ENCODE peak calls at places on chromosomes 4 and X, in seven cellular contexts. A, P, F, M, S, V and U are unnamed samples.

GRCh38 chr4:54607067-54607466 is 50.7 kb upstream of the KIT start:
- DNase-seq in A (no peak), P (no peak), F (no peak), M (no peak), S (no peak), V (no peak), U (no peak)

GRCh38 chrX:79161655-79162054 is 17.2 kb downstream of the GPR174 start:
- DNase-seq in A (no peak), P (no peak), F (no peak), M (no peak), S (no peak), V (no peak), U (no peak)

GRCh38 chrX:15441464-15441863 is 51.7 kb downstream of the PIR start:
- DNase-seq in A (no peak), P (no peak), F (no peak), M (no peak), S (no peak), V (no peak), U (no peak)

GRCh38 chr4:183798249-183798920 is 106.7 kb upstream of the STOX2 start:
- DNase-seq in A (no peak), P (no peak), F (peak), M (peak), S (peak), V (peak), U (no peak)

GRCh38 chrX:2928127-2928582 is 984 bp downstream of the ARSD start:
- DNase-seq in A (no peak), P (peak), F (peak), M (peak), S (peak), V (peak), U (no peak)

GRCh38 chr4:86972997-86973396 is 38.2 kb downstream of the AFF1 start:
- DNase-seq in A (no peak), P (no peak), F (peak), M (peak), S (peak), V (no peak), U (peak)

GRCh38 chr4:150130953-150131352 is 52.7 kb downstream of the DCLK2 start:
- DNase-seq in A (no peak), P (peak), F (no peak), M (no peak), S (no peak), V (no peak), U (no peak)

GRCh38 chr4:113684534-113685091 is 76.9 kb downstream of the CAMK2D start:
- DNase-seq in A (no peak), P (peak), F (peak), M (peak), S (peak), V (no peak), U (peak)

GRCh38 chr4:144591401-144591800 is 54.6 kb upstream of the HHIP start:
- DNase-seq in A (no peak), P (peak), F (no peak), M (no peak), S (no peak), V (no peak), U (peak)

GRCh38 chrX:37976153-37976552 is 30.2 kb upstream of the SYTL5 start:
- DNase-seq in A (no peak), P (peak), F (no peak), M (no peak), S (peak), V (no peak), U (peak)

GRCh38 chr4:151865327-151865726 is 104.5 kb upstream of the GATB start:
- DNase-seq in A (no peak), P (no peak), F (no peak), M (no peak), S (peak), V (no peak), U (no peak)

GRCh38 chr4:128827280-128827679 is 17.8 kb downstream of the JADE1 start:
- DNase-seq in A (no peak), P (no peak), F (no peak), M (no peak), S (no peak), V (peak), U (peak)

GRCh38 chr4:6502747-6503465 is 30.5 kb upstream of the PPP2R2C start:
- DNase-seq in A (no peak), P (no peak), F (no peak), M (peak), S (no peak), V (peak), U (no peak)

GRCh38 chr4:152896819-152897218 is 39.3 kb upstream of the FHDC1 start:
- DNase-seq in A (no peak), P (peak), F (no peak), M (no peak), S (no peak), V (no peak), U (peak)

GRCh38 chr4:79599691-79600090 is 191.7 kb upstream of the GK2 start:
- DNase-seq in A (no peak), P (no peak), F (no peak), M (no peak), S (no peak), V (no peak), U (no peak)

GRCh38 chr4:57491388-57491787 is 381.2 kb upstream of the IGFBP7 start:
- DNase-seq in A (no peak), P (no peak), F (no peak), M (no peak), S (peak), V (no peak), U (no peak)

GRCh38 chrX:6004529-6004928 is 224.1 kb downstream of the NLGN4X start:
- DNase-seq in A (no peak), P (no peak), F (no peak), M (no peak), S (peak), V (no peak), U (no peak)

GRCh38 chr4:110970642-110971041 is 347.8 kb upstream of the PITX2 start:
- DNase-seq in A (peak), P (peak), F (peak), M (peak), S (peak), V (peak), U (peak)

GRCh38 chrX:118455013-118455412 is 40.6 kb upstream of the DOCK11 start:
- DNase-seq in A (no peak), P (no peak), F (peak), M (no peak), S (no peak), V (no peak), U (no peak)

GRCh38 chr4:40369437-40370278 is 34.5 kb downstream of the CHRNA9 start:
- DNase-seq in A (no peak), P (no peak), F (no peak), M (no peak), S (no peak), V (no peak), U (no peak)

GRCh38 chr4:167595898-167596297 is 361.6 kb upstream of the SPOCK3 start:
- DNase-seq in A (no peak), P (no peak), F (peak), M (no peak), S (peak), V (no peak), U (no peak)

GRCh38 chrX:17535229-17535628 is 160.2 kb downstream of the NHS start:
- DNase-seq in A (no peak), P (peak), F (peak), M (peak), S (peak), V (peak), U (no peak)

GRCh38 chr4:57270350-57270749 is 160.2 kb upstream of the IGFBP7 start:
- DNase-seq in A (no peak), P (no peak), F (no peak), M (no peak), S (peak), V (no peak), U (no peak)

GRCh38 chr4:15234101-15234500 is 193.7 kb upstream of the C1QTNF7 start:
- DNase-seq in A (no peak), P (peak), F (no peak), M (no peak), S (no peak), V (no peak), U (peak)

GRCh38 chr4:27176400-27176799 is 315.8 kb downstream of the STIM2 start:
- DNase-seq in A (peak), P (peak), F (peak), M (peak), S (peak), V (peak), U (peak)

GRCh38 chrX:112901821-112902732 is 61.4 kb upstream of the AMOT start:
- DNase-seq in A (no peak), P (no peak), F (peak), M (no peak), S (no peak), V (no peak), U (no peak)

GRCh38 chr4:86990510-86990909 is 55.7 kb downstream of the AFF1 start:
- DNase-seq in A (no peak), P (no peak), F (no peak), M (no peak), S (no peak), V (no peak), U (no peak)

GRCh38 chr4:952881-953573 is 20.3 kb downstream of the DGKQ start:
- DNase-seq in A (no peak), P (no peak), F (no peak), M (no peak), S (no peak), V (no peak), U (no peak)

GRCh38 chr4:161792991-161793390 is 370.8 kb downstream of the FSTL5 start:
- DNase-seq in A (no peak), P (no peak), F (no peak), M (no peak), S (no peak), V (no peak), U (no peak)

GRCh38 chr4:6595897-6596537 is 21.0 kb downstream of the MAN2B2 start:
- DNase-seq in A (no peak), P (no peak), F (peak), M (peak), S (no peak), V (peak), U (no peak)

GRCh38 chrX:86946569-86946968 is 571.0 kb upstream of the KLHL4 start:
- DNase-seq in A (peak), P (peak), F (peak), M (no peak), S (peak), V (no peak), U (peak)

GRCh38 chr4:150501019-150501727 is 80.8 kb upstream of the MAB21L2 start:
- DNase-seq in A (no peak), P (peak), F (no peak), M (no peak), S (peak), V (no peak), U (peak)

GRCh38 chrX:24020280-24020876 is 6.6 kb downstream of the KLHL15 start:
- DNase-seq in A (no peak), P (peak), F (peak), M (no peak), S (no peak), V (no peak), U (peak)

GRCh38 chrX:23008431-23009099 is 8.8 kb downstream of the DDX53 start:
- DNase-seq in A (no peak), P (peak), F (peak), M (no peak), S (peak), V (no peak), U (peak)

GRCh38 chr4:21769404-21770147 is 179.0 kb downstream of the KCNIP4 start:
- DNase-seq in A (no peak), P (peak), F (no peak), M (no peak), S (peak), V (no peak), U (peak)

GRCh38 chrX:97524997-97525396 is 641.3 kb downstream of the RPA4 start:
- DNase-seq in A (no peak), P (no peak), F (peak), M (no peak), S (peak), V (no peak), U (peak)

GRCh38 chrX:130482871-130483270 is 81.1 kb downstream of the RBMX2 start:
- DNase-seq in A (no peak), P (no peak), F (peak), M (no peak), S (no peak), V (no peak), U (no peak)

GRCh38 chr4:89682808-89683207 is 154.2 kb downstream of the SNCA start:
- DNase-seq in A (no peak), P (no peak), F (peak), M (no peak), S (no peak), V (no peak), U (no peak)
- H2BK120ac ChIP-seq in A (no peak), P (no peak), F (no peak), M (no peak), S (no peak), V (no peak), U (no peak)

GRCh38 chrX:150765782-150766350 is 72.7 kb downstream of the MTMR1 start:
- DNase-seq in A (no peak), P (no peak), F (peak), M (no peak), S (peak), V (no peak), U (no peak)
- H3K9ac ChIP-seq in A (no peak), P (no peak), F (no peak), M (no peak), S (no peak), V (no peak), U (no peak)

GRCh38 chr4:157999723-158000122 is 173.1 kb downstream of the GASK1B start:
- DNase-seq in A (no peak), P (no peak), F (no peak), M (no peak), S (no peak), V (no peak), U (no peak)

GRCh38 chr4:158002203-158002602 is 170.6 kb downstream of the GASK1B start:
- DNase-seq in A (no peak), P (no peak), F (no peak), M (no peak), S (no peak), V (no peak), U (no peak)

GRCh38 chr4:158005021-158005420 is 167.8 kb downstream of the GASK1B start:
- DNase-seq in A (no peak), P (no peak), F (no peak), M (no peak), S (no peak), V (no peak), U (no peak)

GRCh38 chr4:158004101-158004500 is 168.7 kb downstream of the GASK1B start:
- DNase-seq in A (peak), P (no peak), F (no peak), M (no peak), S (no peak), V (no peak), U (no peak)

DNA sequence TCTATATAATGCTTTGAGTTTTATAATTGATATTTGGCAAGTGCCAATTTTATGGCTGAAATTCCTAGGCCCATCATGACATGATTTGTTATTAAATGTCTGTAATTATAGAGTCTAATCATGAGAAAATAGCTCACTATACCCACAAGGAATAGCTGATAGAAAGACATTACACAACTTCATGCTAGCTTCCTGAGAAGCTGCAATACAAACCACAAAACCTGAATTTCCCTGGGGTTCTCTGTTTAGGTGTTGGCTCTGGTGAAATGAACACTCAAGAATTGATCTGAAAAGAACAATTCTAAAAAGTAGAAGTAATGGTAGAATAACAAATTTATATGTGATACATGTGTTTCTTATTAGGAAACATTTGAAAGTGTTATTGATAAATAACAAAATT is 169.6 kb downstream of the GASK1B start:
- DNase-seq in A (no peak), P (peak), F (no peak), M (no peak), S (no peak), V (no peak), U (no peak)
- H2BK120ac ChIP-seq in A (no peak), P (no peak), F (no peak), M (no peak), S (no peak), V (no peak), U (no peak)

GRCh38 chrX:147675819-147676218 is 235.9 kb upstream of the FMR1 start:
- DNase-seq in A (no peak), P (no peak), F (peak), M (peak), S (no peak), V (no peak), U (no peak)
- H3K9ac ChIP-seq in A (no peak), P (no peak), F (no peak), M (no peak), S (no peak), V (no peak), U (no peak)

GRCh38 chr4:185840201-185840600 is 28.2 kb upstream of the SORBS2 start:
- DNase-seq in A (no peak), P (peak), F (no peak), M (no peak), S (peak), V (no peak), U (peak)

GRCh38 chr4:185838514-185839203 is 26.7 kb upstream of the SORBS2 start:
- DNase-seq in A (no peak), P (peak), F (peak), M (no peak), S (no peak), V (no peak), U (no peak)

GRCh38 chr4:185839204-185839712 is 27.3 kb upstream of the SORBS2 start:
- DNase-seq in A (peak), P (peak), F (peak), M (peak), S (peak), V (peak), U (peak)

GRCh38 chr4:185840953-185841352 is 29.0 kb upstream of the SORBS2 start:
- DNase-seq in A (no peak), P (no peak), F (no peak), M (no peak), S (no peak), V (no peak), U (no peak)

DNA sequence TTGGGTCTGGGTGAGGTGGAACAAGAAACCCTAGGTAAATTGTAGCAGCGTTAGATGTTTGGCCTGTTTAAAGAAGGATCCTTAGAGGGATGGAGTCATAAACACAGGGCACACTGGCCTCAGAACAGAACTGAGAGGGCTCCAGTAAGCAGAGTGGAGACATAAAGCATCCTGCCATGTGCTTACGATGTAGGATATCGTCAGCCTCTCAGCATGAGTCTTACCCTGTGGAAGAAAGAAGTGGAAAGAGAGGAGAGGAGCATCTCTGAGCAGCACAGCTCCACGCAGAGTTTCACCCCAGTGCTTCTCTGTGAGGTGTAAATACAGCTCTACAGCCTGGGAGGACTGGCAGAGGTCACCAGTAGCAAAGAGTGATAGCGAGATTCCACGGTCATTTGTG is 27.8 kb upstream of the SORBS2 start:
- DNase-seq in A (no peak), P (peak), F (peak), M (no peak), S (no peak), V (no peak), U (peak)
- H2BK120ac ChIP-seq in A (no peak), P (peak), F (no peak), M (peak), S (peak), V (peak), U (peak)

GRCh38 chr4:2402053-2402452 is 16.4 kb downstream of the ZFYVE28 start:
- DNase-seq in A (peak), P (no peak), F (peak), M (peak), S (peak), V (peak), U (peak)
- H3K9ac ChIP-seq in A (no peak), P (no peak), F (peak), M (no peak), S (no peak), V (no peak), U (peak)

DNA sequence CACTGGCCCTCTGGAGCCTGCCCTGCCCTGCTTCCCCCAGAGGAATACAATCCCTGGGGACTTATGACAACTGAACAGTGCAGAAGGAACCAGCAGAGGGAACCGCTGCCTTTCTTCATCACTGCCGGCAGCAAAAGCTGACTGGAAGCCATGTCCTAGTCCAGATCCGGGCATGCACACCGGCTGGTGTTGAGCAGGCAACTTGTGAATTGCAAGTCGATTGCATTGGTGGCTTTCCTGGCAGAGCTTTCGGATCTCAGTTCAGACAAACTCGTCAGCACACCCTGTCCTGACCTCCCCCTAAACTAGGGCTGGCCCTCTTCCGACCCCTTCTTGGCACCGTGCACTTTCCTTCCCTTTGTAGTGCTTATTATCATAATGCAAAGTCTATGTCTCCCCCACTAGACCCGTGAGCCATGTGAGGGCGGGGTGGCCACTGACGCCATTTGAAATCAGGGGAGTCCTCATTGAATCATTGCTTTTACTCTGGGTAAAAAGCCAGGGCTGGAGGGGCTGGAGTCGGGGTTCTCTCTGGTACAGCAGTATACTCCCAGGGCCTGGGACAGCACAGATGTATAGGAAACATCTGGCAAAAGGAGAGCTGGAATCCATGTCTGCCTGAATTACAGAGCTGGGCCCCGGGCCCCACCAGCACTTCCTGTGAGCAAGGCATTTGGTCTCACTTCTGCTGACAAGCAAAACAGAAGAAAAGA is 1.8 kb downstream of the ARHGAP4 start:
- DNase-seq in A (no peak), P (peak), F (peak), M (no peak), S (peak), V (no peak), U (peak)
- H2BK120ac ChIP-seq in A (no peak), P (no peak), F (no peak), M (no peak), S (no peak), V (no peak), U (no peak)